ENCODE peak calls at places on chromosomes 2 and 18, in eight cellular contexts. One of them, this sample, is unnamed.

GRCh38 chr18:12422936-12423335 is 15.2 kb downstream of the PRELID3A start:
- DNase-seq in NCI-H774: no peak
- DNase-seq in HTR-8/SVneo: no peak
- DNase-seq in germinal center: peak
- DNase-seq in stimulated activated CD8-positive, alpha-beta memory T cell treated with anti-CD3 and anti-CD28 coated beads, Interleukin-15, amount 100 ng/mL, for 1 hour: no peak
- DNase-seq in HT-29: peak
- DNase-seq in small intestine: peak
- DNase-seq in GM23338: peak
- DNase-seq in this sample: no peak

GRCh38 chr2:72035518-72036172 is 112.0 kb downstream of the CYP26B1 start:
- DNase-seq in NCI-H774: no peak
- DNase-seq in HTR-8/SVneo: no peak
- DNase-seq in germinal center: no peak
- DNase-seq in stimulated activated CD8-positive, alpha-beta memory T cell treated with anti-CD3 and anti-CD28 coated beads, Interleukin-15, amount 100 ng/mL, for 1 hour: no peak
- DNase-seq in HT-29: no peak
- DNase-seq in small intestine: no peak
- DNase-seq in GM23338: no peak
- DNase-seq in this sample: no peak

GRCh38 chr2:33421820-33422219 is 54.6 kb upstream of the RASGRP3 start:
- DNase-seq in NCI-H774: no peak
- DNase-seq in HTR-8/SVneo: no peak
- DNase-seq in germinal center: no peak
- DNase-seq in stimulated activated CD8-positive, alpha-beta memory T cell treated with anti-CD3 and anti-CD28 coated beads, Interleukin-15, amount 100 ng/mL, for 1 hour: no peak
- DNase-seq in HT-29: no peak
- DNase-seq in small intestine: no peak
- DNase-seq in GM23338: no peak
- DNase-seq in this sample: no peak

GRCh38 chr2:15666776-15667578 is 75.3 kb downstream of the DDX1 start:
- DNase-seq in NCI-H774: no peak
- DNase-seq in HTR-8/SVneo: no peak
- DNase-seq in germinal center: no peak
- DNase-seq in stimulated activated CD8-positive, alpha-beta memory T cell treated with anti-CD3 and anti-CD28 coated beads, Interleukin-15, amount 100 ng/mL, for 1 hour: no peak
- DNase-seq in HT-29: no peak
- DNase-seq in small intestine: no peak
- DNase-seq in GM23338: no peak
- DNase-seq in this sample: no peak

GRCh38 chr18:44680271-44681038 is at the start of gene SETBP1:
- DNase-seq in NCI-H774: peak
- DNase-seq in HTR-8/SVneo: no peak
- DNase-seq in germinal center: peak
- DNase-seq in stimulated activated CD8-positive, alpha-beta memory T cell treated with anti-CD3 and anti-CD28 coated beads, Interleukin-15, amount 100 ng/mL, for 1 hour: no peak
- DNase-seq in HT-29: no peak
- DNase-seq in small intestine: no peak
- DNase-seq in GM23338: peak
- DNase-seq in this sample: peak

GRCh38 chr18:45761512-45762114 is 37.6 kb downstream of the SLC14A1 start:
- DNase-seq in NCI-H774: no peak
- DNase-seq in HTR-8/SVneo: no peak
- DNase-seq in germinal center: peak
- DNase-seq in stimulated activated CD8-positive, alpha-beta memory T cell treated with anti-CD3 and anti-CD28 coated beads, Interleukin-15, amount 100 ng/mL, for 1 hour: no peak
- DNase-seq in HT-29: no peak
- DNase-seq in small intestine: no peak
- DNase-seq in GM23338: no peak
- DNase-seq in this sample: no peak

GRCh38 chr2:36468463-36469266 is 113.1 kb downstream of the CRIM1 start:
- DNase-seq in NCI-H774: no peak
- DNase-seq in HTR-8/SVneo: no peak
- DNase-seq in germinal center: no peak
- DNase-seq in stimulated activated CD8-positive, alpha-beta memory T cell treated with anti-CD3 and anti-CD28 coated beads, Interleukin-15, amount 100 ng/mL, for 1 hour: no peak
- DNase-seq in HT-29: no peak
- DNase-seq in small intestine: no peak
- DNase-seq in GM23338: no peak
- DNase-seq in this sample: no peak

GRCh38 chr2:214378455-214379103 is 32.3 kb upstream of the VWC2L start:
- DNase-seq in NCI-H774: no peak
- DNase-seq in HTR-8/SVneo: no peak
- DNase-seq in germinal center: no peak
- DNase-seq in stimulated activated CD8-positive, alpha-beta memory T cell treated with anti-CD3 and anti-CD28 coated beads, Interleukin-15, amount 100 ng/mL, for 1 hour: no peak
- DNase-seq in HT-29: no peak
- DNase-seq in small intestine: no peak
- DNase-seq in GM23338: peak
- DNase-seq in this sample: no peak

GRCh38 chr2:102355526-102356380 is at the start of gene IL18R1:
- DNase-seq in NCI-H774: peak
- DNase-seq in HTR-8/SVneo: peak
- DNase-seq in germinal center: peak
- DNase-seq in stimulated activated CD8-positive, alpha-beta memory T cell treated with anti-CD3 and anti-CD28 coated beads, Interleukin-15, amount 100 ng/mL, for 1 hour: peak
- DNase-seq in HT-29: peak
- DNase-seq in small intestine: peak
- DNase-seq in GM23338: peak
- DNase-seq in this sample: peak

GRCh38 chr2:188928643-188929042 is 45.5 kb upstream of the COL3A1 start:
- DNase-seq in NCI-H774: no peak
- DNase-seq in HTR-8/SVneo: no peak
- DNase-seq in germinal center: no peak
- DNase-seq in stimulated activated CD8-positive, alpha-beta memory T cell treated with anti-CD3 and anti-CD28 coated beads, Interleukin-15, amount 100 ng/mL, for 1 hour: no peak
- DNase-seq in HT-29: no peak
- DNase-seq in small intestine: no peak
- DNase-seq in GM23338: no peak
- DNase-seq in this sample: no peak

GRCh38 chr2:10448208-10448645 is at the start of gene ODC1:
- DNase-seq in NCI-H774: peak
- DNase-seq in HTR-8/SVneo: no peak
- DNase-seq in germinal center: peak
- DNase-seq in stimulated activated CD8-positive, alpha-beta memory T cell treated with anti-CD3 and anti-CD28 coated beads, Interleukin-15, amount 100 ng/mL, for 1 hour: peak
- DNase-seq in HT-29: peak
- DNase-seq in small intestine: peak
- DNase-seq in GM23338: peak
- DNase-seq in this sample: peak

GRCh38 chr2:100577777-100578176 is 15.0 kb downstream of the PDCL3 start:
- DNase-seq in NCI-H774: no peak
- DNase-seq in HTR-8/SVneo: no peak
- DNase-seq in germinal center: no peak
- DNase-seq in stimulated activated CD8-positive, alpha-beta memory T cell treated with anti-CD3 and anti-CD28 coated beads, Interleukin-15, amount 100 ng/mL, for 1 hour: no peak
- DNase-seq in HT-29: no peak
- DNase-seq in small intestine: no peak
- DNase-seq in GM23338: no peak
- DNase-seq in this sample: no peak

GRCh38 chr2:240956161-240956934 is 42.1 kb upstream of the SNED1 start:
- DNase-seq in NCI-H774: no peak
- DNase-seq in HTR-8/SVneo: no peak
- DNase-seq in germinal center: no peak
- DNase-seq in stimulated activated CD8-positive, alpha-beta memory T cell treated with anti-CD3 and anti-CD28 coated beads, Interleukin-15, amount 100 ng/mL, for 1 hour: no peak
- DNase-seq in HT-29: no peak
- DNase-seq in small intestine: no peak
- DNase-seq in GM23338: no peak
- DNase-seq in this sample: no peak

GRCh38 chr2:213150315-213150951 is 979 bp downstream of the IKZF2 start:
- DNase-seq in NCI-H774: no peak
- DNase-seq in HTR-8/SVneo: no peak
- DNase-seq in germinal center: no peak
- DNase-seq in stimulated activated CD8-positive, alpha-beta memory T cell treated with anti-CD3 and anti-CD28 coated beads, Interleukin-15, amount 100 ng/mL, for 1 hour: no peak
- DNase-seq in HT-29: peak
- DNase-seq in small intestine: peak
- DNase-seq in GM23338: peak
- DNase-seq in this sample: no peak

GRCh38 chr18:79921984-79922965 is 29.2 kb downstream of the SLC66A2 start:
- DNase-seq in NCI-H774: no peak
- DNase-seq in HTR-8/SVneo: no peak
- DNase-seq in germinal center: no peak
- DNase-seq in stimulated activated CD8-positive, alpha-beta memory T cell treated with anti-CD3 and anti-CD28 coated beads, Interleukin-15, amount 100 ng/mL, for 1 hour: no peak
- DNase-seq in HT-29: no peak
- DNase-seq in small intestine: no peak
- DNase-seq in GM23338: no peak
- DNase-seq in this sample: no peak

GRCh38 chr2:94964193-94964592 is 61.3 kb upstream of the MAL start:
- DNase-seq in NCI-H774: no peak
- DNase-seq in HTR-8/SVneo: no peak
- DNase-seq in germinal center: no peak
- DNase-seq in stimulated activated CD8-positive, alpha-beta memory T cell treated with anti-CD3 and anti-CD28 coated beads, Interleukin-15, amount 100 ng/mL, for 1 hour: no peak
- DNase-seq in HT-29: no peak
- DNase-seq in small intestine: no peak
- DNase-seq in GM23338: no peak
- DNase-seq in this sample: no peak

GRCh38 chr2:235864746-235865535 is 303.2 kb downstream of the GBX2 start:
- DNase-seq in NCI-H774: no peak
- DNase-seq in HTR-8/SVneo: no peak
- DNase-seq in germinal center: no peak
- DNase-seq in stimulated activated CD8-positive, alpha-beta memory T cell treated with anti-CD3 and anti-CD28 coated beads, Interleukin-15, amount 100 ng/mL, for 1 hour: no peak
- DNase-seq in HT-29: no peak
- DNase-seq in small intestine: no peak
- DNase-seq in GM23338: peak
- DNase-seq in this sample: no peak

GRCh38 chr2:208360259-208361076 is 46.1 kb upstream of the PTH2R start:
- DNase-seq in NCI-H774: no peak
- DNase-seq in HTR-8/SVneo: no peak
- DNase-seq in germinal center: no peak
- DNase-seq in stimulated activated CD8-positive, alpha-beta memory T cell treated with anti-CD3 and anti-CD28 coated beads, Interleukin-15, amount 100 ng/mL, for 1 hour: no peak
- DNase-seq in HT-29: no peak
- DNase-seq in small intestine: no peak
- DNase-seq in GM23338: no peak
- DNase-seq in this sample: no peak

GRCh38 chr2:16507655-16508054 is 158.0 kb downstream of the CYRIA start:
- DNase-seq in NCI-H774: no peak
- DNase-seq in HTR-8/SVneo: no peak
- DNase-seq in germinal center: no peak
- DNase-seq in stimulated activated CD8-positive, alpha-beta memory T cell treated with anti-CD3 and anti-CD28 coated beads, Interleukin-15, amount 100 ng/mL, for 1 hour: no peak
- DNase-seq in HT-29: no peak
- DNase-seq in small intestine: no peak
- DNase-seq in GM23338: peak
- DNase-seq in this sample: no peak

GRCh38 chr2:129627437-129627836 is 352.0 kb upstream of the RAB6C start:
- DNase-seq in NCI-H774: no peak
- DNase-seq in HTR-8/SVneo: no peak
- DNase-seq in germinal center: no peak
- DNase-seq in stimulated activated CD8-positive, alpha-beta memory T cell treated with anti-CD3 and anti-CD28 coated beads, Interleukin-15, amount 100 ng/mL, for 1 hour: no peak
- DNase-seq in HT-29: no peak
- DNase-seq in small intestine: no peak
- DNase-seq in GM23338: peak
- DNase-seq in this sample: no peak

GRCh38 chr18:51342815-51343214 is 145.3 kb upstream of the MEX3C start:
- DNase-seq in NCI-H774: no peak
- DNase-seq in HTR-8/SVneo: peak
- DNase-seq in germinal center: no peak
- DNase-seq in stimulated activated CD8-positive, alpha-beta memory T cell treated with anti-CD3 and anti-CD28 coated beads, Interleukin-15, amount 100 ng/mL, for 1 hour: no peak
- DNase-seq in HT-29: peak
- DNase-seq in small intestine: peak
- DNase-seq in GM23338: no peak
- DNase-seq in this sample: no peak

GRCh38 chr2:85390941-85391669 is 19.1 kb downstream of the CAPG start:
- DNase-seq in NCI-H774: no peak
- DNase-seq in HTR-8/SVneo: no peak
- DNase-seq in germinal center: peak
- DNase-seq in stimulated activated CD8-positive, alpha-beta memory T cell treated with anti-CD3 and anti-CD28 coated beads, Interleukin-15, amount 100 ng/mL, for 1 hour: peak
- DNase-seq in HT-29: peak
- DNase-seq in small intestine: peak
- DNase-seq in GM23338: peak
- DNase-seq in this sample: peak